ENCODE peak calls at places on chromosomes 6 and 20, in five cellular contexts. One of them, this sample, is unnamed.

GRCh38 chr20:990293-990959 is 11.7 kb downstream of the RSPO4 start:
- DNase-seq in DND-41: no peak
- DNase-seq in kidney epithelial cell: no peak
- DNase-seq in heart right ventricle: no peak
- DNase-seq in SK-N-SH: no peak
- DNase-seq in this sample: no peak

GRCh38 chr6:72783667-72784066 is 161.8 kb downstream of the KCNQ5 start:
- DNase-seq in DND-41: no peak
- DNase-seq in kidney epithelial cell: no peak
- DNase-seq in heart right ventricle: no peak
- DNase-seq in SK-N-SH: no peak
- DNase-seq in this sample: no peak

GRCh38 chr20:25533920-25534700 is 51.2 kb downstream of the NINL start:
- DNase-seq in DND-41: no peak
- DNase-seq in kidney epithelial cell: no peak
- DNase-seq in heart right ventricle: no peak
- DNase-seq in SK-N-SH: no peak
- DNase-seq in this sample: no peak

GRCh38 chr6:12957321-12958051 is 240.9 kb downstream of the PHACTR1 start:
- DNase-seq in DND-41: peak
- DNase-seq in kidney epithelial cell: peak
- DNase-seq in heart right ventricle: peak
- DNase-seq in SK-N-SH: peak
- DNase-seq in this sample: peak

GRCh38 chr6:35048031-35048613 is 93.0 kb downstream of the TCP11 start:
- DNase-seq in DND-41: peak
- DNase-seq in kidney epithelial cell: no peak
- DNase-seq in heart right ventricle: no peak
- DNase-seq in SK-N-SH: peak
- DNase-seq in this sample: no peak

GRCh38 chr6:130872250-130873095 is 45.3 kb downstream of the SMLR1 start:
- DNase-seq in DND-41: peak
- DNase-seq in kidney epithelial cell: no peak
- DNase-seq in heart right ventricle: peak
- DNase-seq in SK-N-SH: peak
- DNase-seq in this sample: peak

GRCh38 chr6:111680013-111680712 is 74.5 kb upstream of the TRAF3IP2 start:
- DNase-seq in DND-41: no peak
- DNase-seq in kidney epithelial cell: no peak
- DNase-seq in heart right ventricle: no peak
- DNase-seq in SK-N-SH: no peak
- DNase-seq in this sample: no peak

GRCh38 chr6:116511424-116512131 is at the start of gene CALHM5:
- DNase-seq in DND-41: no peak
- DNase-seq in kidney epithelial cell: peak
- DNase-seq in heart right ventricle: peak
- DNase-seq in SK-N-SH: no peak
- DNase-seq in this sample: no peak

GRCh38 chr6:166676270-166676860 is 49.3 kb upstream of the RPS6KA2 start:
- DNase-seq in DND-41: no peak
- DNase-seq in kidney epithelial cell: no peak
- DNase-seq in heart right ventricle: no peak
- DNase-seq in SK-N-SH: no peak
- DNase-seq in this sample: no peak

GRCh38 chr6:132962936-132963579 is 148.7 kb downstream of the RPS12 start:
- DNase-seq in DND-41: peak
- DNase-seq in kidney epithelial cell: peak
- DNase-seq in heart right ventricle: peak
- DNase-seq in SK-N-SH: peak
- DNase-seq in this sample: peak

GRCh38 chr20:63737940-63738686 is 1.5 kb upstream of the SLC2A4RG start:
- DNase-seq in DND-41: no peak
- DNase-seq in kidney epithelial cell: no peak
- DNase-seq in heart right ventricle: no peak
- DNase-seq in SK-N-SH: no peak
- DNase-seq in this sample: peak

GRCh38 chr6:24720131-24720603 is 1.2 kb upstream of the C6orf62 start:
- DNase-seq in DND-41: peak
- DNase-seq in kidney epithelial cell: no peak
- DNase-seq in heart right ventricle: peak
- DNase-seq in SK-N-SH: peak
- DNase-seq in this sample: peak

GRCh38 chr6:1136415-1136774 is 175.5 kb upstream of the FOXQ1 start:
- DNase-seq in DND-41: no peak
- DNase-seq in kidney epithelial cell: peak
- DNase-seq in heart right ventricle: peak
- DNase-seq in SK-N-SH: no peak
- DNase-seq in this sample: no peak

GRCh38 chr6:140581601-140582000 is 1207.2 kb upstream of the CITED2 start:
- DNase-seq in DND-41: peak
- DNase-seq in kidney epithelial cell: no peak
- DNase-seq in heart right ventricle: no peak
- DNase-seq in SK-N-SH: no peak
- DNase-seq in this sample: peak

GRCh38 chr6:80376411-80376810 is 269.9 kb downstream of the BCKDHB start:
- DNase-seq in DND-41: no peak
- DNase-seq in kidney epithelial cell: no peak
- DNase-seq in heart right ventricle: no peak
- DNase-seq in SK-N-SH: no peak
- DNase-seq in this sample: no peak

GRCh38 chr6:150238294-150238693 is 95.5 kb downstream of the PPP1R14C start:
- DNase-seq in DND-41: no peak
- DNase-seq in kidney epithelial cell: no peak
- DNase-seq in heart right ventricle: peak
- DNase-seq in SK-N-SH: peak
- DNase-seq in this sample: no peak

GRCh38 chr20:9200620-9201019 is 131.7 kb downstream of the PLCB4 start:
- DNase-seq in DND-41: no peak
- DNase-seq in kidney epithelial cell: no peak
- DNase-seq in heart right ventricle: no peak
- DNase-seq in SK-N-SH: no peak
- DNase-seq in this sample: no peak

GRCh38 chr20:12372557-12372956 is 454.9 kb downstream of the BTBD3 start:
- DNase-seq in DND-41: no peak
- DNase-seq in kidney epithelial cell: no peak
- DNase-seq in heart right ventricle: no peak
- DNase-seq in SK-N-SH: no peak
- DNase-seq in this sample: no peak

GRCh38 chr20:24658920-24659660 is 189.7 kb downstream of the SYNDIG1 start:
- DNase-seq in DND-41: no peak
- DNase-seq in kidney epithelial cell: no peak
- DNase-seq in heart right ventricle: peak
- DNase-seq in SK-N-SH: peak
- DNase-seq in this sample: no peak

GRCh38 chr20:36544134-36545018 is 3.1 kb downstream of the MYL9 start:
- DNase-seq in DND-41: no peak
- DNase-seq in kidney epithelial cell: no peak
- DNase-seq in heart right ventricle: peak
- DNase-seq in SK-N-SH: no peak
- DNase-seq in this sample: no peak

GRCh38 chr20:61549865-61550264 is 297.8 kb downstream of the CDH4 start:
- DNase-seq in DND-41: no peak
- DNase-seq in kidney epithelial cell: no peak
- DNase-seq in heart right ventricle: no peak
- DNase-seq in SK-N-SH: no peak
- DNase-seq in this sample: no peak

GRCh38 chr6:39804666-39805065 is 12.5 kb downstream of the DAAM2 start:
- DNase-seq in DND-41: no peak
- DNase-seq in kidney epithelial cell: peak
- DNase-seq in heart right ventricle: no peak
- DNase-seq in SK-N-SH: no peak
- DNase-seq in this sample: no peak

GRCh38 chr6:85679445-85680123 is 36.9 kb upstream of the SYNCRIP start:
- DNase-seq in DND-41: no peak
- DNase-seq in kidney epithelial cell: no peak
- DNase-seq in heart right ventricle: no peak
- DNase-seq in SK-N-SH: no peak
- DNase-seq in this sample: peak

GRCh38 chr6:11618533-11618932 is 81.0 kb downstream of the TMEM170B start:
- DNase-seq in DND-41: no peak
- DNase-seq in kidney epithelial cell: no peak
- DNase-seq in heart right ventricle: no peak
- DNase-seq in SK-N-SH: no peak
- DNase-seq in this sample: peak

GRCh38 chr6:109790131-109790530 is 99.0 kb downstream of the FIG4 start:
- DNase-seq in DND-41: no peak
- DNase-seq in kidney epithelial cell: no peak
- DNase-seq in heart right ventricle: no peak
- DNase-seq in SK-N-SH: no peak
- DNase-seq in this sample: no peak

GRCh38 chr6:40803897-40804702 is 216.9 kb upstream of the LRFN2 start:
- DNase-seq in DND-41: no peak
- DNase-seq in kidney epithelial cell: no peak
- DNase-seq in heart right ventricle: no peak
- DNase-seq in SK-N-SH: no peak
- DNase-seq in this sample: no peak

GRCh38 chr6:170295519-170296422 is 4.9 kb upstream of the DLL1 start:
- DNase-seq in DND-41: peak
- DNase-seq in kidney epithelial cell: no peak
- DNase-seq in heart right ventricle: no peak
- DNase-seq in SK-N-SH: peak
- DNase-seq in this sample: peak

DNA sequence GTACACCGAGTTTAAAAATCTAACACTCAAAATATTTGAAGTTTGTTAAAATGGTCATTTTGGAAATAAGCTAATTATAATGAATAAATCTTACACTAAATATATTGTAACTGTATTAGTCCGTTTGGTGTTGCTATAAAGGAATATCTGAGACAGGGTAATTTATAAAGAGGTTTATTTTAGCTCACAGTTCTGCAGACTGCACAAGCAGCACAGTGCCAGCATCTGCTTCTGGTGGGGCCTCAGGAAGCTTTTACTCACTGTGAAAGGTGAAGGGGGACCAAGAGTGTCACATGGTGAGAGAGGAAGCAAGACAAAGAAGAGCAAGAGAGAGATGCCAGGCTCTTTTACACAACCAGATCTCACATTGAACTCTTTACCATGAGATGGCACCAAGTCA is 17.1 kb downstream of the ELOVL5 start:
- DNase-seq in DND-41: no peak
- DNase-seq in kidney epithelial cell: no peak
- DNase-seq in heart right ventricle: no peak
- DNase-seq in SK-N-SH: no peak
- DNase-seq in this sample: no peak
- H3K4me3 ChIP-seq in DND-41: no peak
- H3K4me3 ChIP-seq in kidney epithelial cell: no peak
- H3K4me3 ChIP-seq in heart right ventricle: no peak
- H3K4me3 ChIP-seq in SK-N-SH: no peak
- H3K4me3 ChIP-seq in this sample: no peak

GRCh38 chr6:14117158-14118090 is at the start of gene CD83:
- DNase-seq in DND-41: peak
- DNase-seq in kidney epithelial cell: no peak
- DNase-seq in heart right ventricle: peak
- DNase-seq in SK-N-SH: peak
- DNase-seq in this sample: peak
- TF ChIP-seq CTCF in DND-41: peak
- TF ChIP-seq CTCF in kidney epithelial cell: peak
- TF ChIP-seq CTCF in heart right ventricle: no peak
- TF ChIP-seq CTCF in SK-N-SH: peak
- TF ChIP-seq CTCF in this sample: peak

GRCh38 chr6:43413002-43413401 is 14.3 kb upstream of the ABCC10 start:
- DNase-seq in DND-41: no peak
- DNase-seq in kidney epithelial cell: no peak
- DNase-seq in heart right ventricle: no peak
- DNase-seq in SK-N-SH: no peak
- DNase-seq in this sample: no peak

GRCh38 chr6:43420012-43420411 is 7.3 kb upstream of the ABCC10 start:
- DNase-seq in DND-41: no peak
- DNase-seq in kidney epithelial cell: no peak
- DNase-seq in heart right ventricle: no peak
- DNase-seq in SK-N-SH: no peak
- DNase-seq in this sample: no peak

GRCh38 chr6:43412541-43412940 is 14.8 kb upstream of the ABCC10 start:
- DNase-seq in DND-41: no peak
- DNase-seq in kidney epithelial cell: no peak
- DNase-seq in heart right ventricle: no peak
- DNase-seq in SK-N-SH: no peak
- DNase-seq in this sample: no peak

DNA sequence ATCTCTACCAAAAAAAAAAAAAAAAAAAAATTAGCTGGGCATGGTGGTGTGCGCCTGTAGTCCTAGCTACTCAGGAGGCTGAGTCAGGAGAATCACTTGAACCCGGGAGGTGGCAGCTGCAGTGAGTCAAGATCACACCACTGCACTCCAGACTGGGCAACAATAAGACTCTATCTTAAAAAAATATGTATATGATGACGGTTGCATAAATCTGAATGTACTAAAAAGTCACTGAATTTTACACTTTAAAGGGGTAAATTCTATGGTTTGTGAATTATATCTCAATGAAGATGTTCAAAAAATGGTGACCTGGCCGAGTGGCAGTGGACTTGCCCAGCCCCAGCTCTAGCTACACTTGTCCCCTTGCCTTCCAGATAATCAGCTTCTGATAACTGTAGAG is 10.4 kb upstream of the ABCC10 start:
- DNase-seq in DND-41: no peak
- DNase-seq in kidney epithelial cell: no peak
- DNase-seq in heart right ventricle: no peak
- DNase-seq in SK-N-SH: no peak
- DNase-seq in this sample: no peak
- H3K4me3 ChIP-seq in DND-41: no peak
- H3K4me3 ChIP-seq in kidney epithelial cell: no peak
- H3K4me3 ChIP-seq in heart right ventricle: no peak
- H3K4me3 ChIP-seq in SK-N-SH: no peak
- H3K4me3 ChIP-seq in this sample: no peak

GRCh38 chr6:163249651-163250101 is 164.8 kb upstream of the QKI start:
- DNase-seq in DND-41: no peak
- DNase-seq in kidney epithelial cell: no peak
- DNase-seq in heart right ventricle: no peak
- DNase-seq in SK-N-SH: no peak
- DNase-seq in this sample: no peak

GRCh38 chr6:163253556-163254213 is 160.8 kb upstream of the QKI start:
- DNase-seq in DND-41: no peak
- DNase-seq in kidney epithelial cell: no peak
- DNase-seq in heart right ventricle: no peak
- DNase-seq in SK-N-SH: no peak
- DNase-seq in this sample: no peak

GRCh38 chr6:163248051-163248450 is 166.5 kb upstream of the QKI start:
- DNase-seq in DND-41: no peak
- DNase-seq in kidney epithelial cell: no peak
- DNase-seq in heart right ventricle: no peak
- DNase-seq in SK-N-SH: no peak
- DNase-seq in this sample: no peak

GRCh38 chr6:163252132-163252729 is 162.3 kb upstream of the QKI start:
- DNase-seq in DND-41: no peak
- DNase-seq in kidney epithelial cell: no peak
- DNase-seq in heart right ventricle: no peak
- DNase-seq in SK-N-SH: no peak
- DNase-seq in this sample: no peak

DNA sequence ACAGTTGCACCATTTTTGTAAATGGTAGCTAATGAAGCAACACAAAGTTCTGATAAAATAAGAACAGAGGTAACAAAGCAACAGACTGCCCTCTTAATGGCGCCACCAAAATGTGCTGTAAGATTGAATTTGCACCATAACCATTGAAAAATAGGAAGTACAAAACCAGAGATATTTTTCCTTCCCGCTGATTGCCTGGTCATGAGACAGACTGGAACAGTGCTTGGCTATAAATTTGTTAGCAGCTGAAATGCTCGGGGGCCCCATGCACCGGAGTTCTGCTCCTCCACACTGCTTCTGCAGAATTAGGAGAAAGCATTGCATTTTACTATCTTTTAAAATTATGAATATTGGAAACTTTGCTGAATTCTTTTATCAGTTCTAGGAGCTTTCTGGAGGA is 164.4 kb upstream of the QKI start:
- DNase-seq in DND-41: no peak
- DNase-seq in kidney epithelial cell: no peak
- DNase-seq in heart right ventricle: no peak
- DNase-seq in SK-N-SH: no peak
- DNase-seq in this sample: no peak
- TF ChIP-seq CTCF in DND-41: no peak
- TF ChIP-seq CTCF in kidney epithelial cell: no peak
- TF ChIP-seq CTCF in heart right ventricle: no peak
- TF ChIP-seq CTCF in SK-N-SH: no peak
- TF ChIP-seq CTCF in this sample: no peak

This sample was measured in GM12865.